ENCODE peak calls at places on chromosomes 11 and 22, in six cellular contexts. One of them, this sample, is unnamed.

GRCh38 chr22:20968281-20968977 is 1.4 kb downstream of the AIFM3 start:
- DNase-seq in right lobe of liver: no peak
- DNase-seq in brain microvascular endothelial cell: no peak
- DNase-seq in posterior vena cava: no peak
- DNase-seq in foreskin keratinocyte: no peak
- DNase-seq in activated T-helper 1 cell treated with Interleukin-2 at 50 U/mL for 16 hours: no peak
- DNase-seq in this sample: no peak

GRCh38 chr11:129694966-129695365 is 120.7 kb upstream of the TMEM45B start:
- DNase-seq in right lobe of liver: no peak
- DNase-seq in brain microvascular endothelial cell: peak
- DNase-seq in posterior vena cava: no peak
- DNase-seq in foreskin keratinocyte: peak
- DNase-seq in activated T-helper 1 cell treated with Interleukin-2 at 50 U/mL for 16 hours: no peak
- DNase-seq in this sample: peak

GRCh38 chr11:5928269-5928668 is 13.8 kb upstream of the OR56A3 start:
- DNase-seq in right lobe of liver: no peak
- DNase-seq in brain microvascular endothelial cell: no peak
- DNase-seq in posterior vena cava: no peak
- DNase-seq in foreskin keratinocyte: no peak
- DNase-seq in activated T-helper 1 cell treated with Interleukin-2 at 50 U/mL for 16 hours: no peak
- DNase-seq in this sample: peak

GRCh38 chr11:4072668-4073285 is 21.8 kb upstream of the RRM1 start:
- DNase-seq in right lobe of liver: peak
- DNase-seq in brain microvascular endothelial cell: peak
- DNase-seq in posterior vena cava: no peak
- DNase-seq in foreskin keratinocyte: peak
- DNase-seq in activated T-helper 1 cell treated with Interleukin-2 at 50 U/mL for 16 hours: peak
- DNase-seq in this sample: peak

GRCh38 chr11:90434858-90435257 is 212.0 kb upstream of the CHORDC1 start:
- DNase-seq in right lobe of liver: peak
- DNase-seq in brain microvascular endothelial cell: peak
- DNase-seq in posterior vena cava: no peak
- DNase-seq in foreskin keratinocyte: peak
- DNase-seq in activated T-helper 1 cell treated with Interleukin-2 at 50 U/mL for 16 hours: no peak
- DNase-seq in this sample: no peak

GRCh38 chr11:62804310-62805043 is 763 bp downstream of the NXF1 start:
- DNase-seq in right lobe of liver: no peak
- DNase-seq in brain microvascular endothelial cell: peak
- DNase-seq in posterior vena cava: no peak
- DNase-seq in foreskin keratinocyte: peak
- DNase-seq in activated T-helper 1 cell treated with Interleukin-2 at 50 U/mL for 16 hours: no peak
- DNase-seq in this sample: peak

GRCh38 chr22:49356428-49356827 is 471.2 kb downstream of the BRD1 start:
- DNase-seq in right lobe of liver: no peak
- DNase-seq in brain microvascular endothelial cell: no peak
- DNase-seq in posterior vena cava: no peak
- DNase-seq in foreskin keratinocyte: no peak
- DNase-seq in activated T-helper 1 cell treated with Interleukin-2 at 50 U/mL for 16 hours: no peak
- DNase-seq in this sample: no peak

GRCh38 chr11:75055511-75055910 is 41.2 kb downstream of the OR2AT4 start:
- DNase-seq in right lobe of liver: no peak
- DNase-seq in brain microvascular endothelial cell: no peak
- DNase-seq in posterior vena cava: no peak
- DNase-seq in foreskin keratinocyte: no peak
- DNase-seq in activated T-helper 1 cell treated with Interleukin-2 at 50 U/mL for 16 hours: no peak
- DNase-seq in this sample: no peak

GRCh38 chr11:61777234-61778090 is 14.9 kb downstream of the TMEM258 start:
- DNase-seq in right lobe of liver: no peak
- DNase-seq in brain microvascular endothelial cell: no peak
- DNase-seq in posterior vena cava: no peak
- DNase-seq in foreskin keratinocyte: no peak
- DNase-seq in activated T-helper 1 cell treated with Interleukin-2 at 50 U/mL for 16 hours: peak
- DNase-seq in this sample: no peak

GRCh38 chr11:77196961-77197360 is 68.9 kb downstream of the MYO7A start:
- DNase-seq in right lobe of liver: peak
- DNase-seq in brain microvascular endothelial cell: no peak
- DNase-seq in posterior vena cava: peak
- DNase-seq in foreskin keratinocyte: no peak
- DNase-seq in activated T-helper 1 cell treated with Interleukin-2 at 50 U/mL for 16 hours: no peak
- DNase-seq in this sample: no peak

GRCh38 chr11:93903989-93904388 is 53.6 kb upstream of the VSTM5 start:
- DNase-seq in right lobe of liver: no peak
- DNase-seq in brain microvascular endothelial cell: no peak
- DNase-seq in posterior vena cava: no peak
- DNase-seq in foreskin keratinocyte: peak
- DNase-seq in activated T-helper 1 cell treated with Interleukin-2 at 50 U/mL for 16 hours: no peak
- DNase-seq in this sample: no peak

GRCh38 chr11:61505640-61506155 is 2.9 kb upstream of the LRRC10B start:
- DNase-seq in right lobe of liver: no peak
- DNase-seq in brain microvascular endothelial cell: no peak
- DNase-seq in posterior vena cava: no peak
- DNase-seq in foreskin keratinocyte: no peak
- DNase-seq in activated T-helper 1 cell treated with Interleukin-2 at 50 U/mL for 16 hours: no peak
- DNase-seq in this sample: peak

GRCh38 chr11:110463153-110463552 is 33.4 kb downstream of the FDX1 start:
- DNase-seq in right lobe of liver: no peak
- DNase-seq in brain microvascular endothelial cell: peak
- DNase-seq in posterior vena cava: peak
- DNase-seq in foreskin keratinocyte: peak
- DNase-seq in activated T-helper 1 cell treated with Interleukin-2 at 50 U/mL for 16 hours: no peak
- DNase-seq in this sample: peak

GRCh38 chr11:1852885-1853284 is at the start of gene LSP1:
- DNase-seq in right lobe of liver: no peak
- DNase-seq in brain microvascular endothelial cell: no peak
- DNase-seq in posterior vena cava: no peak
- DNase-seq in foreskin keratinocyte: no peak
- DNase-seq in activated T-helper 1 cell treated with Interleukin-2 at 50 U/mL for 16 hours: peak
- DNase-seq in this sample: no peak

GRCh38 chr11:69091638-69092165 is 43.0 kb downstream of the TPCN2 start:
- DNase-seq in right lobe of liver: no peak
- DNase-seq in brain microvascular endothelial cell: no peak
- DNase-seq in posterior vena cava: no peak
- DNase-seq in foreskin keratinocyte: no peak
- DNase-seq in activated T-helper 1 cell treated with Interleukin-2 at 50 U/mL for 16 hours: no peak
- DNase-seq in this sample: no peak

GRCh38 chr11:68546555-68546954 is 86.0 kb downstream of the PPP6R3 start:
- DNase-seq in right lobe of liver: no peak
- DNase-seq in brain microvascular endothelial cell: peak
- DNase-seq in posterior vena cava: no peak
- DNase-seq in foreskin keratinocyte: no peak
- DNase-seq in activated T-helper 1 cell treated with Interleukin-2 at 50 U/mL for 16 hours: no peak
- DNase-seq in this sample: peak